ENCODE peak calls at places on chromosome X, in ten cellular contexts. One of them, this sample, is unnamed.

GRCh38 chrX:37825225-37825842 is 22.0 kb downstream of the DYNLT3 start:
- DNase-seq in body of pancreas: peak
- DNase-seq in astrocyte of the spinal cord: peak
- DNase-seq in ascending aorta: no peak
- DNase-seq in Peyer's patch: peak
- DNase-seq in left ventricle myocardium inferior: no peak
- DNase-seq in tibial artery: peak
- DNase-seq in fibroblast of pulmonary artery: peak
- DNase-seq in choroid plexus epithelial cell: peak
- DNase-seq in HCT116: peak
- DNase-seq in this sample: peak

GRCh38 chrX:18573556-18573955 is 98.4 kb downstream of the RS1 start:
- DNase-seq in body of pancreas: no peak
- DNase-seq in Peyer's patch: no peak
- DNase-seq in ascending aorta: no peak
- DNase-seq in fibroblast of pulmonary artery: no peak
- DNase-seq in choroid plexus epithelial cell: no peak
- DNase-seq in astrocyte of the spinal cord: no peak
- DNase-seq in HCT116: no peak
- DNase-seq in tibial artery: no peak
- DNase-seq in left ventricle myocardium inferior: no peak
- DNase-seq in this sample: no peak

GRCh38 chrX:2715066-2715600 is 24.0 kb downstream of the CD99 start:
- DNase-seq in fibroblast of pulmonary artery: no peak
- DNase-seq in body of pancreas: no peak
- DNase-seq in left ventricle myocardium inferior: no peak
- DNase-seq in ascending aorta: no peak
- DNase-seq in choroid plexus epithelial cell: no peak
- DNase-seq in HCT116: no peak
- DNase-seq in astrocyte of the spinal cord: no peak
- DNase-seq in Peyer's patch: no peak
- DNase-seq in tibial artery: no peak
- DNase-seq in this sample: no peak

GRCh38 chrX:53091354-53091753 is 2.6 kb upstream of the KANTR start:
- DNase-seq in body of pancreas: no peak
- DNase-seq in ascending aorta: no peak
- DNase-seq in Peyer's patch: no peak
- DNase-seq in choroid plexus epithelial cell: no peak
- DNase-seq in tibial artery: no peak
- DNase-seq in astrocyte of the spinal cord: no peak
- DNase-seq in fibroblast of pulmonary artery: no peak
- DNase-seq in HCT116: no peak
- DNase-seq in left ventricle myocardium inferior: no peak
- DNase-seq in this sample: no peak

GRCh38 chrX:4656419-4656818 is 943.0 kb upstream of the PRKX start:
- DNase-seq in choroid plexus epithelial cell: no peak
- DNase-seq in body of pancreas: peak
- DNase-seq in left ventricle myocardium inferior: no peak
- DNase-seq in ascending aorta: no peak
- DNase-seq in tibial artery: no peak
- DNase-seq in astrocyte of the spinal cord: no peak
- DNase-seq in HCT116: no peak
- DNase-seq in fibroblast of pulmonary artery: no peak
- DNase-seq in Peyer's patch: no peak
- DNase-seq in this sample: no peak

GRCh38 chrX:47240619-47241018 is 7.8 kb downstream of the USP11 start:
- DNase-seq in Peyer's patch: peak
- DNase-seq in HCT116: no peak
- DNase-seq in body of pancreas: no peak
- DNase-seq in left ventricle myocardium inferior: no peak
- DNase-seq in ascending aorta: no peak
- DNase-seq in tibial artery: no peak
- DNase-seq in astrocyte of the spinal cord: no peak
- DNase-seq in choroid plexus epithelial cell: no peak
- DNase-seq in fibroblast of pulmonary artery: no peak
- DNase-seq in this sample: no peak

GRCh38 chrX:7264399-7264798 is 116.4 kb upstream of the PUDP start:
- DNase-seq in fibroblast of pulmonary artery: no peak
- DNase-seq in body of pancreas: no peak
- DNase-seq in ascending aorta: no peak
- DNase-seq in choroid plexus epithelial cell: no peak
- DNase-seq in left ventricle myocardium inferior: no peak
- DNase-seq in tibial artery: no peak
- DNase-seq in HCT116: no peak
- DNase-seq in Peyer's patch: no peak
- DNase-seq in astrocyte of the spinal cord: no peak
- DNase-seq in this sample: no peak

GRCh38 chrX:69028006-69028760 is 137.1 kb downstream of the PJA1 start:
- DNase-seq in astrocyte of the spinal cord: no peak
- DNase-seq in fibroblast of pulmonary artery: no peak
- DNase-seq in tibial artery: no peak
- DNase-seq in choroid plexus epithelial cell: no peak
- DNase-seq in HCT116: no peak
- DNase-seq in body of pancreas: no peak
- DNase-seq in left ventricle myocardium inferior: no peak
- DNase-seq in ascending aorta: no peak
- DNase-seq in Peyer's patch: no peak
- DNase-seq in this sample: no peak

GRCh38 chrX:53678667-53679066 is 7.9 kb downstream of the HUWE1 start:
- DNase-seq in HCT116: no peak
- DNase-seq in fibroblast of pulmonary artery: no peak
- DNase-seq in left ventricle myocardium inferior: no peak
- DNase-seq in tibial artery: no peak
- DNase-seq in Peyer's patch: no peak
- DNase-seq in body of pancreas: no peak
- DNase-seq in ascending aorta: no peak
- DNase-seq in astrocyte of the spinal cord: no peak
- DNase-seq in choroid plexus epithelial cell: peak
- DNase-seq in this sample: no peak

GRCh38 chrX:56025872-56026571 is 206.1 kb upstream of the KLF8 start:
- DNase-seq in astrocyte of the spinal cord: no peak
- DNase-seq in HCT116: no peak
- DNase-seq in Peyer's patch: no peak
- DNase-seq in left ventricle myocardium inferior: no peak
- DNase-seq in tibial artery: no peak
- DNase-seq in body of pancreas: no peak
- DNase-seq in fibroblast of pulmonary artery: no peak
- DNase-seq in ascending aorta: no peak
- DNase-seq in choroid plexus epithelial cell: no peak
- DNase-seq in this sample: no peak

GRCh38 chrX:119885554-119886428 is 9.9 kb upstream of the AKAP14 start:
- DNase-seq in choroid plexus epithelial cell: peak
- DNase-seq in Peyer's patch: no peak
- DNase-seq in left ventricle myocardium inferior: no peak
- DNase-seq in tibial artery: no peak
- DNase-seq in fibroblast of pulmonary artery: no peak
- DNase-seq in HCT116: no peak
- DNase-seq in astrocyte of the spinal cord: peak
- DNase-seq in ascending aorta: no peak
- DNase-seq in body of pancreas: no peak
- DNase-seq in this sample: no peak

GRCh38 chrX:153061732-153062131 is 5.5 kb downstream of the PNMA3 start:
- DNase-seq in ascending aorta: no peak
- DNase-seq in choroid plexus epithelial cell: peak
- DNase-seq in fibroblast of pulmonary artery: peak
- DNase-seq in body of pancreas: no peak
- DNase-seq in tibial artery: no peak
- DNase-seq in HCT116: no peak
- DNase-seq in astrocyte of the spinal cord: peak
- DNase-seq in left ventricle myocardium inferior: no peak
- DNase-seq in Peyer's patch: no peak
- DNase-seq in this sample: no peak

GRCh38 chrX:101287402-101287801 is 3.7 kb downstream of the TAF7L start:
- DNase-seq in choroid plexus epithelial cell: peak
- DNase-seq in HCT116: peak
- DNase-seq in body of pancreas: no peak
- DNase-seq in tibial artery: no peak
- DNase-seq in astrocyte of the spinal cord: peak
- DNase-seq in Peyer's patch: no peak
- DNase-seq in left ventricle myocardium inferior: no peak
- DNase-seq in ascending aorta: no peak
- DNase-seq in fibroblast of pulmonary artery: peak
- DNase-seq in this sample: peak

GRCh38 chrX:34197946-34198345 is 65.8 kb upstream of the FAM47A start:
- DNase-seq in ascending aorta: no peak
- DNase-seq in left ventricle myocardium inferior: no peak
- DNase-seq in HCT116: no peak
- DNase-seq in fibroblast of pulmonary artery: no peak
- DNase-seq in Peyer's patch: no peak
- DNase-seq in body of pancreas: no peak
- DNase-seq in astrocyte of the spinal cord: no peak
- DNase-seq in choroid plexus epithelial cell: no peak
- DNase-seq in tibial artery: no peak
- DNase-seq in this sample: no peak

GRCh38 chrX:25144043-25144940 is 128.5 kb upstream of the ARX start:
- DNase-seq in fibroblast of pulmonary artery: peak
- DNase-seq in Peyer's patch: peak
- DNase-seq in HCT116: peak
- DNase-seq in astrocyte of the spinal cord: peak
- DNase-seq in choroid plexus epithelial cell: peak
- DNase-seq in ascending aorta: no peak
- DNase-seq in tibial artery: peak
- DNase-seq in left ventricle myocardium inferior: peak
- DNase-seq in body of pancreas: peak
- DNase-seq in this sample: no peak
- TF ChIP-seq CTCF in fibroblast of pulmonary artery: peak
- TF ChIP-seq CTCF in Peyer's patch: peak
- TF ChIP-seq CTCF in HCT116: peak
- TF ChIP-seq CTCF in astrocyte of the spinal cord: peak
- TF ChIP-seq CTCF in choroid plexus epithelial cell: peak
- TF ChIP-seq CTCF in ascending aorta: peak
- TF ChIP-seq CTCF in tibial artery: peak
- TF ChIP-seq CTCF in left ventricle myocardium inferior: peak
- TF ChIP-seq CTCF in body of pancreas: peak
- TF ChIP-seq CTCF in this sample: no peak

DNA sequence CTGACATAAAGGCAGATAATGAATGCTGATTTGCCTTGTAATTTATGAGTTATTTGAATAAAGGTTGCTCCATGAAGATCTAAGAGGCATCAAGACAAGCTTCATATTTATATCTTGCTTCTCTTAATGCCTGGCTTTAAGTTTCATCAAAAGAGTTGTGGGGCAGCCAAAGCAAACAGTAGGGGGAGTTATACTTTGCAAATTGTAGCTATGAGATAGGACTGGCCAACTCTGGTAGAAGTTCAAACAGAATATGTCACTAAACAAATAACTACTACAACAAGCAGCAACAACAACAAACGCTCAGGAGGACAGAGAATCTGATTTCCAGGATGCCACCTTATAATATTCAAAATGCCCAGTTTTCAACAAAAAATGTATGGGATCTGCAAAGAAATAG is 69.1 kb upstream of the PLAC1 start:
- DNase-seq in body of pancreas: no peak
- DNase-seq in ascending aorta: no peak
- DNase-seq in Peyer's patch: no peak
- DNase-seq in fibroblast of pulmonary artery: no peak
- DNase-seq in left ventricle myocardium inferior: no peak
- DNase-seq in choroid plexus epithelial cell: peak
- DNase-seq in HCT116: no peak
- DNase-seq in astrocyte of the spinal cord: no peak
- DNase-seq in tibial artery: no peak
- DNase-seq in this sample: no peak
- TF ChIP-seq CTCF in body of pancreas: peak
- TF ChIP-seq CTCF in ascending aorta: no peak
- TF ChIP-seq CTCF in Peyer's patch: no peak
- TF ChIP-seq CTCF in fibroblast of pulmonary artery: peak
- TF ChIP-seq CTCF in left ventricle myocardium inferior: no peak
- TF ChIP-seq CTCF in choroid plexus epithelial cell: peak
- TF ChIP-seq CTCF in HCT116: peak
- TF ChIP-seq CTCF in astrocyte of the spinal cord: peak
- TF ChIP-seq CTCF in tibial artery: no peak
- TF ChIP-seq CTCF in this sample: no peak

DNA sequence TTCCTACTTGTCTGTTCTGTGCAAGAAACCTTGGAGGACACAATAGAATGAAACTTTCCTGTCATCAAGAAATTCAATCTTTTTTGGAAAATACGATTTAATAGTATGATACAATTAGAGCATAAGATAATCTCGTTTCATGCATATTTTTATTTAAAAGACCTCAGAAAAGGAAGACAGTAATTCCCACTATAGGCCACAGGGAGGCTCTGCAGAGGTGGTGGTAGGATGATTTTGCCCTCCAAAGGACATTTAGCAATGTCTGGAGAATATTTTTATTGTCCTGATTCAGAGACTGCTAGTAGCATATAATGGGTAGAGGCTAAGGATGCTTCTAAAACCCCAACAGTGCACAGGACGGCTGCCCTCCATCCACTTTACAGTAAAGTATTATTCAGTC is 68.7 kb downstream of the PAK3 start:
- DNase-seq in ascending aorta: no peak
- DNase-seq in astrocyte of the spinal cord: no peak
- DNase-seq in body of pancreas: no peak
- DNase-seq in HCT116: no peak
- DNase-seq in tibial artery: no peak
- DNase-seq in left ventricle myocardium inferior: no peak
- DNase-seq in choroid plexus epithelial cell: peak
- DNase-seq in Peyer's patch: no peak
- DNase-seq in fibroblast of pulmonary artery: peak
- DNase-seq in this sample: no peak
- TF ChIP-seq CTCF in ascending aorta: peak
- TF ChIP-seq CTCF in astrocyte of the spinal cord: peak
- TF ChIP-seq CTCF in body of pancreas: peak
- TF ChIP-seq CTCF in HCT116: peak
- TF ChIP-seq CTCF in tibial artery: peak
- TF ChIP-seq CTCF in left ventricle myocardium inferior: peak
- TF ChIP-seq CTCF in choroid plexus epithelial cell: peak
- TF ChIP-seq CTCF in Peyer's patch: no peak
- TF ChIP-seq CTCF in fibroblast of pulmonary artery: peak
- TF ChIP-seq CTCF in this sample: no peak

DNA sequence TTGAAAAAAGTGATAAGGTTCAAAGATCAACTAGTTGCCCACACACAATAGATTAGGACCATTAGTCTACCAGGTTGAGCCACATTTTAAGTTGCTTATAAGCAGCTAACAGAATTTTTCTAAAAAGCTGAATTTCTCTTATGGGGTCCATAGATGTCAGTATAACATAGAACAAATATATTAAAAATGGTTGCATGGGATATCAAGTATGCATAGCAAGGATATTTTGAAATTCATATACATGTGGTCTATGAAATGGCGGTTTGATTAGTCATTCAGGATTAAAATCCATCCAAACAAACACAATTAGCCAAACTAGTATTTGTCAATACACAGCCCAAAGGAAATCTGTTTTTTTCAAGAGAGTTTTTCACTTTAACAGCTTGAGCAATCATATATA is 33.5 kb upstream of the AMOT start:
- DNase-seq in body of pancreas: no peak
- DNase-seq in left ventricle myocardium inferior: no peak
- DNase-seq in fibroblast of pulmonary artery: peak
- DNase-seq in ascending aorta: no peak
- DNase-seq in HCT116: no peak
- DNase-seq in astrocyte of the spinal cord: no peak
- DNase-seq in Peyer's patch: no peak
- DNase-seq in tibial artery: no peak
- DNase-seq in choroid plexus epithelial cell: no peak
- DNase-seq in this sample: no peak
- TF ChIP-seq CTCF in body of pancreas: no peak
- TF ChIP-seq CTCF in left ventricle myocardium inferior: no peak
- TF ChIP-seq CTCF in fibroblast of pulmonary artery: peak
- TF ChIP-seq CTCF in ascending aorta: no peak
- TF ChIP-seq CTCF in HCT116: no peak
- TF ChIP-seq CTCF in astrocyte of the spinal cord: peak
- TF ChIP-seq CTCF in Peyer's patch: no peak
- TF ChIP-seq CTCF in tibial artery: no peak
- TF ChIP-seq CTCF in choroid plexus epithelial cell: no peak
- TF ChIP-seq CTCF in this sample: no peak